ENCODE peak calls at places on chromosomes 13 and 19, in six cellular contexts. N, M, F, D, W and H are unnamed samples.

GRCh38 chr19:19504754-19505668 is 10.3 kb downstream of the TSSK6 start:
- DNase-seq in N (no peak), M (no peak), W (no peak), D (no peak), F (no peak), H (no peak)

GRCh38 chr13:50192272-50192813 is 177.1 kb downstream of the KCNRG start:
- DNase-seq in F (no peak), W (no peak), M (no peak), D (no peak), N (no peak), H (peak)

GRCh38 chr19:29837448-29837961 is 25.7 kb downstream of the CCNE1 start:
- DNase-seq in F (no peak), D (no peak), N (no peak), M (peak), W (no peak), H (no peak)

GRCh38 chr13:113047587-113047986 is 58.0 kb upstream of the F7 start:
- DNase-seq in W (no peak), D (no peak), N (no peak), M (no peak), F (no peak), H (no peak)

GRCh38 chr19:50046649-50047503 is 21.1 kb downstream of the ZNF473 start:
- DNase-seq in D (peak), F (peak), N (peak), W (peak), M (peak), H (no peak)

GRCh38 chr13:67318398-67318797 is 88.3 kb upstream of the PCDH9 start:
- DNase-seq in N (no peak), W (no peak), F (no peak), M (no peak), D (no peak), H (no peak)

GRCh38 chr19:12555456-12555930 is 4.2 kb upstream of the ZNF564 start:
- DNase-seq in N (no peak), W (no peak), F (no peak), M (no peak), D (no peak), H (no peak)

GRCh38 chr19:38394488-38394887 is 6.0 kb downstream of the SPRED3 start:
- DNase-seq in F (peak), D (no peak), M (peak), N (no peak), W (peak), H (no peak)

GRCh38 chr13:48542581-48543341 is 9.9 kb upstream of the RCBTB2 start:
- DNase-seq in D (peak), F (peak), W (peak), N (no peak), M (peak), H (peak)

GRCh38 chr19:19134687-19135158 is 3.6 kb downstream of the TMEM161A start:
- DNase-seq in M (peak), N (no peak), W (peak), D (no peak), F (no peak), H (no peak)